ENCODE peak calls at places on chromosome 18, in ten cellular contexts. One of them, this sample, is unnamed.
A peak's percentile ranks its signal among the peaks of the same experiment; 100 is the strongest.

GRCh38 chr18:59219672-59220163 is at the start of gene GRP:
- DNase-seq in ureter: no peak
- DNase-seq in glutamatergic neuron: peak; percentile 36
- DNase-seq in NCI-H2029 treated with DMSO at 0.1 percent for 48 hours: no peak
- DNase-seq in NCI-H2081 treated with DMSO at 0.1 percent for 48 hours: no peak
- DNase-seq in anterior cingulate cortex: no peak
- DNase-seq in left lung: no peak
- DNase-seq in PC-3: no peak
- DNase-seq in endodermal cell: peak; percentile 76
- DNase-seq in dermis microvascular lymphatic vessel endothelial cell: no peak
- DNase-seq in this sample: no peak

GRCh38 chr18:48800479-48800876 is 150.3 kb downstream of the SMAD7 start:
- DNase-seq in PC-3: no peak
- DNase-seq in left lung: peak; percentile 15
- DNase-seq in anterior cingulate cortex: no peak
- DNase-seq in NCI-H2029 treated with DMSO at 0.1 percent for 48 hours: no peak
- DNase-seq in dermis microvascular lymphatic vessel endothelial cell: no peak
- DNase-seq in endodermal cell: peak; percentile 19
- DNase-seq in glutamatergic neuron: peak; percentile 1
- DNase-seq in NCI-H2081 treated with DMSO at 0.1 percent for 48 hours: no peak
- DNase-seq in ureter: peak; percentile 15
- DNase-seq in this sample: peak; percentile 44

GRCh38 chr18:9380101-9380500 is 45.5 kb downstream of the TWSG1 start:
- DNase-seq in endodermal cell: no peak
- DNase-seq in dermis microvascular lymphatic vessel endothelial cell: no peak
- DNase-seq in NCI-H2081 treated with DMSO at 0.1 percent for 48 hours: no peak
- DNase-seq in glutamatergic neuron: no peak
- DNase-seq in left lung: no peak
- DNase-seq in NCI-H2029 treated with DMSO at 0.1 percent for 48 hours: no peak
- DNase-seq in ureter: no peak
- DNase-seq in PC-3: no peak
- DNase-seq in anterior cingulate cortex: no peak
- DNase-seq in this sample: no peak

GRCh38 chr18:35771172-35771571 is 189.6 kb downstream of the GALNT1 start:
- DNase-seq in NCI-H2081 treated with DMSO at 0.1 percent for 48 hours: no peak
- DNase-seq in left lung: no peak
- DNase-seq in PC-3: no peak
- DNase-seq in endodermal cell: no peak
- DNase-seq in NCI-H2029 treated with DMSO at 0.1 percent for 48 hours: no peak
- DNase-seq in glutamatergic neuron: no peak
- DNase-seq in anterior cingulate cortex: no peak
- DNase-seq in dermis microvascular lymphatic vessel endothelial cell: no peak
- DNase-seq in ureter: no peak
- DNase-seq in this sample: no peak

GRCh38 chr18:55053976-55054375 is 94.7 kb upstream of the CCDC68 start:
- DNase-seq in left lung: no peak
- DNase-seq in PC-3: no peak
- DNase-seq in endodermal cell: no peak
- DNase-seq in dermis microvascular lymphatic vessel endothelial cell: no peak
- DNase-seq in NCI-H2081 treated with DMSO at 0.1 percent for 48 hours: no peak
- DNase-seq in glutamatergic neuron: no peak
- DNase-seq in ureter: no peak
- DNase-seq in anterior cingulate cortex: no peak
- DNase-seq in NCI-H2029 treated with DMSO at 0.1 percent for 48 hours: no peak
- DNase-seq in this sample: no peak

GRCh38 chr18:45749918-45750689 is 26.1 kb downstream of the SLC14A1 start:
- DNase-seq in dermis microvascular lymphatic vessel endothelial cell: no peak
- DNase-seq in endodermal cell: no peak
- DNase-seq in ureter: no peak
- DNase-seq in NCI-H2081 treated with DMSO at 0.1 percent for 48 hours: no peak
- DNase-seq in left lung: no peak
- DNase-seq in glutamatergic neuron: no peak
- DNase-seq in NCI-H2029 treated with DMSO at 0.1 percent for 48 hours: no peak
- DNase-seq in PC-3: peak; percentile 27
- DNase-seq in anterior cingulate cortex: no peak
- DNase-seq in this sample: no peak

GRCh38 chr18:36067118-36067957 is at the start of gene RPRD1A:
- DNase-seq in PC-3: peak; percentile 75
- DNase-seq in ureter: peak; percentile 98
- DNase-seq in dermis microvascular lymphatic vessel endothelial cell: peak; percentile 84
- DNase-seq in NCI-H2081 treated with DMSO at 0.1 percent for 48 hours: peak; percentile 70
- DNase-seq in endodermal cell: peak; percentile 99
- DNase-seq in NCI-H2029 treated with DMSO at 0.1 percent for 48 hours: peak; percentile 73
- DNase-seq in anterior cingulate cortex: peak; percentile 93
- DNase-seq in left lung: peak; percentile 97
- DNase-seq in glutamatergic neuron: peak; percentile 100
- DNase-seq in this sample: peak; percentile 98

GRCh38 chr18:13612111-13612997 is 114.0 kb downstream of the FAM210A start:
- DNase-seq in PC-3: no peak
- DNase-seq in ureter: peak; percentile 47
- DNase-seq in NCI-H2029 treated with DMSO at 0.1 percent for 48 hours: no peak
- DNase-seq in anterior cingulate cortex: peak; percentile 30
- DNase-seq in NCI-H2081 treated with DMSO at 0.1 percent for 48 hours: no peak
- DNase-seq in glutamatergic neuron: no peak
- DNase-seq in dermis microvascular lymphatic vessel endothelial cell: no peak
- DNase-seq in endodermal cell: peak; percentile 47
- DNase-seq in left lung: no peak
- DNase-seq in this sample: no peak

GRCh38 chr18:657311-657997 is at the start of gene TYMS:
- DNase-seq in endodermal cell: peak; percentile 92
- DNase-seq in PC-3: peak; percentile 84
- DNase-seq in anterior cingulate cortex: no peak
- DNase-seq in NCI-H2081 treated with DMSO at 0.1 percent for 48 hours: peak; percentile 28
- DNase-seq in glutamatergic neuron: peak; percentile 67
- DNase-seq in dermis microvascular lymphatic vessel endothelial cell: no peak
- DNase-seq in left lung: peak; percentile 53
- DNase-seq in NCI-H2029 treated with DMSO at 0.1 percent for 48 hours: peak; percentile 46
- DNase-seq in ureter: no peak
- DNase-seq in this sample: peak; percentile 51

This sample was measured in aorta.